ENCODE peak calls at places on chromosome X, in six cellular contexts. F is progenitor cell of endocrine pancreas, Z is fibroblast of mammary gland, U is mucosa of descending colon, J is GM06990, M is cardiac fibroblast. B is an unnamed sample.

GRCh38 chrX:133923113-133923512 is 62.3 kb downstream of the GPC3 start:
- DNase-seq in U (no peak), F (no peak), Z (no peak), J (no peak), M (no peak), B (no peak)

GRCh38 chrX:115531818-115532403 is 29.1 kb upstream of the PLS3 start:
- DNase-seq in F (no peak), M (peak), U (no peak), Z (peak), J (no peak), B (no peak)

GRCh38 chrX:45172890-45173289 is 27.8 kb downstream of the DIPK2B start:
- DNase-seq in J (no peak), F (no peak), Z (peak), U (no peak), M (peak), B (peak)

GRCh38 chrX:154458116-154458953 is at the start of gene PLXNA3:
- DNase-seq in Z (no peak), U (peak), J (peak), F (peak), M (no peak), B (no peak)

GRCh38 chrX:31243804-31244203 is 172.0 kb upstream of the FTHL17 start:
- DNase-seq in Z (no peak), J (no peak), U (no peak), M (no peak), F (no peak), B (no peak)

GRCh38 chrX:107574054-107574683 is 54.1 kb upstream of the PRPS1 start:
- DNase-seq in M (peak), J (no peak), U (no peak), F (no peak), Z (peak), B (peak)

GRCh38 chrX:41688835-41689234 is at the start of gene GPR34:
- DNase-seq in J (no peak), M (no peak), U (no peak), F (no peak), Z (no peak), B (no peak)

GRCh38 chrX:71859637-71860036 is 51.0 kb upstream of the NHSL2 start:
- DNase-seq in U (no peak), M (peak), Z (peak), J (no peak), F (no peak), B (peak)

GRCh38 chrX:47209508-47210238 is 8.8 kb upstream of the CDK16 start:
- DNase-seq in M (no peak), Z (no peak), U (no peak), F (no peak), J (no peak), B (no peak)

GRCh38 chrX:130024127-130024526 is 41.7 kb downstream of the BCORL1 start:
- DNase-seq in M (peak), J (peak), F (no peak), Z (peak), U (peak), B (peak)

GRCh38 chrX:78517124-78517523 is 142.0 kb downstream of the RTL3 start:
- DNase-seq in Z (no peak), U (no peak), M (peak), F (no peak), J (peak), B (no peak)

GRCh38 chrX:17842769-17843525 is 18.2 kb downstream of the RAI2 start:
- DNase-seq in J (no peak), M (peak), U (no peak), Z (peak), F (no peak), B (no peak)

GRCh38 chrX:56793533-56794320 is 64.7 kb downstream of the NBDY start:
- DNase-seq in J (no peak), F (no peak), U (no peak), M (peak), Z (peak), B (no peak)

GRCh38 chrX:130874751-130875150 is 28.3 kb downstream of the ENOX2 start:
- DNase-seq in Z (peak), F (no peak), M (peak), U (no peak), J (no peak), B (peak)

GRCh38 chrX:10190367-10190766 is 33.6 kb downstream of the CLCN4 start:
- DNase-seq in Z (peak), M (peak), J (no peak), U (no peak), F (no peak), B (peak)

GRCh38 chrX:19846995-19847790 is 40.2 kb downstream of the SH3KBP1 start:
- DNase-seq in J (no peak), M (peak), Z (peak), F (no peak), U (no peak), B (peak)

GRCh38 chrX:114038358-114038757 is 545.5 kb upstream of the HTR2C start:
- DNase-seq in F (no peak), M (no peak), J (no peak), U (no peak), Z (no peak), B (no peak)

GRCh38 chrX:1246816-1247215 is 21.8 kb upstream of the CSF2RA start:
- DNase-seq in F (peak), U (peak), J (peak), Z (peak), M (peak), B (peak)

GRCh38 chrX:130155564-130155963 is 10.1 kb downstream of the AIFM1 start:
- DNase-seq in J (no peak), M (no peak), F (no peak), U (no peak), Z (no peak), B (no peak)

GRCh38 chrX:107894038-107894437 is 68.4 kb downstream of the MID2 start:
- DNase-seq in U (no peak), M (peak), J (peak), Z (peak), F (no peak), B (peak)

GRCh38 chrX:40108959-40109287 is 11.2 kb upstream of the BCOR start:
- DNase-seq in F (peak), J (peak), U (peak), M (peak), Z (peak), B (peak)

GRCh38 chrX:106791495-106791894 is 11.0 kb upstream of the TBC1D8B start:
- DNase-seq in J (no peak), F (no peak), U (no peak), Z (peak), M (peak), B (no peak)

GRCh38 chrX:26146024-26146423 is 7.9 kb downstream of the MAGEB18 start:
- DNase-seq in M (no peak), J (no peak), F (no peak), Z (no peak), U (no peak), B (no peak)

GRCh38 chrX:46737462-46737861 is 21.5 kb downstream of the SLC9A7 start:
- DNase-seq in Z (peak), U (no peak), F (no peak), M (peak), J (no peak), B (peak)

GRCh38 chrX:39301041-39301440 is 499.8 kb downstream of the MID1IP1 start:
- DNase-seq in Z (no peak), M (no peak), U (no peak), F (no peak), J (no peak), B (no peak)

GRCh38 chrX:1592863-1593201 is 1.4 kb downstream of the AKAP17A start:
- DNase-seq in F (no peak), M (no peak), U (peak), Z (no peak), J (no peak), B (no peak)

GRCh38 chrX:123731987-123732678 is 719 bp downstream of the THOC2 start:
- DNase-seq in M (no peak), J (peak), F (no peak), U (peak), Z (no peak), B (no peak)

GRCh38 chrX:37423864-37424569 is 74.9 kb downstream of the PRRG1 start:
- DNase-seq in M (peak), F (no peak), U (no peak), Z (no peak), J (no peak), B (peak)

GRCh38 chrX:44705817-44706551 is 137.8 kb upstream of the DUSP21 start:
- DNase-seq in U (no peak), J (no peak), F (no peak), M (no peak), Z (no peak), B (peak)

GRCh38 chrX:94758130-94758529 is 1084.1 kb downstream of the FAM133A start:
- DNase-seq in F (no peak), M (no peak), U (no peak), Z (no peak), J (no peak), B (no peak)

GRCh38 chrX:23803931-23804381 is 21.0 kb downstream of the SAT1 start:
- DNase-seq in Z (peak), U (peak), M (peak), F (no peak), J (no peak), B (peak)

GRCh38 chrX:121858867-121859647 is 811.6 kb downstream of the GLUD2 start:
- DNase-seq in Z (peak), J (no peak), F (no peak), U (no peak), M (no peak), B (no peak)

GRCh38 chrX:26347171-26347570 is 131.2 kb downstream of the MAGEB5 start:
- DNase-seq in U (no peak), J (no peak), Z (no peak), F (no peak), M (no peak), B (no peak)

GRCh38 chrX:122134291-122134690 is 1049.8 kb upstream of the GRIA3 start:
- DNase-seq in Z (peak), F (no peak), J (no peak), M (no peak), U (no peak), B (no peak)

GRCh38 chrX:17030580-17031285 is 84.3 kb downstream of the REPS2 start:
- DNase-seq in J (no peak), U (no peak), F (no peak), M (peak), Z (peak), B (no peak)

GRCh38 chrX:54494166-54494969 is 1.7 kb downstream of the FGD1 start:
- DNase-seq in Z (no peak), U (no peak), F (no peak), J (no peak), M (no peak), B (no peak)

GRCh38 chrX:106035064-106035463 is 3.5 kb downstream of the SERPINA7 start:
- DNase-seq in M (no peak), F (no peak), Z (no peak), J (no peak), U (no peak), B (no peak)

GRCh38 chrX:155026420-155026726 is 271 bp upstream of the FUNDC2 start:
- DNase-seq in Z (no peak), M (no peak), U (no peak), F (no peak), J (no peak), B (no peak)

GRCh38 chrX:3548743-3549441 is 164.6 kb downstream of the PRKX start:
- DNase-seq in U (no peak), Z (peak), F (no peak), M (peak), J (no peak), B (peak)
- TF ChIP-seq CTCF in U (no peak), Z (peak), F (peak), M (no peak), J (no peak), B (peak)

DNA sequence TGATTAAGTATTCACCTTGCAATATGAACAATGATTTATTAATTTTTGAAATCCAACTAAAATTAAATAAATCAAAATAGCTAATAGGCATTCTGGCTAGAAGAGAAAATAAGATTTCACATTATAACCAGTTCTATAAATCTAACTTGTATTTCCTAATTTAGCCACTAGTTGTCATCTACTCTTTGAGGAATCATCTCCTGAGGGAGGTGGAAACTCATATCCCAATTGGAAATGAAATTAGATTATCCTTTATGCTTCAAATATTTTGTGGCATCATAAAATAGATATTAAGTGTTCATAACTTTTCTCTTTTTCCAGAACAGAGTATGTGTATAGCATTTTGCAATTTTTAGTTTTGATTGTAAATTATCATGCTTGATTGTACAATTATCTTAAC is 558.5 kb upstream of the DIAPH2 start:
- DNase-seq in M (no peak), U (no peak), F (no peak), Z (no peak), J (no peak), B (no peak)
- TF ChIP-seq CTCF in M (peak), U (no peak), F (peak), Z (peak), J (no peak), B (no peak)

DNA sequence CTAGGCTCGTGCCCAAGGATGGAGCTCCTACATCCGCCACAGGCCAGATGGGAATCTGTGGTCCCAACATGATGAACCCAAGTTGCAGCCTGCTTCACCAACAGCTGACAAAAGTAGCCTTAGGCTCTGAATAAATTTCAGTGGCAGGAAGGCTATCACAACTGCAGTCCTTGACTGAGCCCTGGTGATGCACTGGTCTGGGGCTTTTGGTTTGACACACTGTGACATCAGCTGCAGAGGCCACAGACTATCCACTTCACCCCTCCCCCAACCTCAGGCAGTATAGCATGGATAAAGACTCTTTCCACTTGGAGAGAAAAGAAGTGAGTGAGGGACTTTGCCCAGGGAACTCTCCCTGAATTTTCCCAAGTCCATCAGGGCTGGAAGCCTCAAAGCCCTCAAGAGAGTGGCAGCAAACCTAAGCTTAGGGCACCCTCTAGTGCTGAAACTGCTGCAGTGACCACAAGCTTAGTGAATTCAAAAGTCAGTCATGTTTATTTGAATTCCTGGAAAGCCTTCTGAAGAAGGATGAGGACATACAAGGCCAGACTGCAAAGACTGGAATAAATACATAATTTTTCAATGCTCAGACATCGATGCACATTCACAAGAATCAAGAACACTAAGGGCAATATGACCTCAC is 135.0 kb upstream of the TENT5D start:
- DNase-seq in Z (peak), U (no peak), J (no peak), F (no peak), M (peak), B (peak)
- TF ChIP-seq CTCF in Z (peak), U (no peak), J (peak), F (peak), M (peak), B (peak)

DNA sequence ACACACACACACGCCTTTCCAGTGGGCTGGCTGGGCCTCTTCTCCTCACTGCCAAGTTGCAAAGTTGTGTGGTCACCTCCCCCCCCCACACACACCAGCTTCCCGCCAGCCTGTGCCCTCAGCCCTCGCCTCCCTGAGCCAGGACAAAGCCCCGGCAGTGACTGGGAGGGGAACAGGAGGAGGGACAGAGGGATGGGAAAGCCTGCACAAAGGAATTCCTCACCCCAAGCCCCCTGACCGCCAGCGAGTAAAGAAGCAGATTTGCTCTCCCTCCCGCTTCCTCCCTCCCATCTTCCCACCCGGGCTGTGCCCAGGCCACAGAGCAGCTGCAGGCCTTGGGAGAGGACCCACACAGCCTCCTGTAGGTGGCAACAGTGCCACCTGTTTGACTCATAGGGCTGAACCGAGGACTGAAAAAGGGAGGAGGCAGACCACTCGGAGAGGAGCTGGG is at the start of gene GDPD2:
- DNase-seq in U (peak), M (no peak), Z (peak), J (no peak), F (no peak), B (no peak)
- TF ChIP-seq CTCF in U (no peak), M (no peak), Z (no peak), J (no peak), F (peak), B (no peak)

B was measured in HFFc6.